ENCODE peak calls at places on chromosomes 16 and 17, in six cellular contexts. X is cardiac muscle cell, I is psoas muscle, P is A549, F is thoracic aorta, Z is stomach. Y is an unnamed sample. For H3K4me1, the result is how much of the 10 kb centered on the place peaks cover.

GRCh38 chr17:907725-908124 is 71.9 kb downstream of the NXN start:
- DNase-seq in X (no peak), I (no peak), P (no peak), F (no peak), Z (no peak), Y (no peak)

GRCh38 chr16:87340198-87340597 is 23.0 kb upstream of the C16orf95 start:
- DNase-seq in X (no peak), I (no peak), P (no peak), F (no peak), Z (no peak), Y (no peak)

GRCh38 chr16:5678371-5678770 is 580.8 kb upstream of the EEF2KMT start:
- DNase-seq in X (peak), I (no peak), P (no peak), F (no peak), Z (no peak), Y (no peak)

GRCh38 chr17:37816951-37817350 is 72.1 kb upstream of the HNF1B start:
- DNase-seq in X (no peak), I (no peak), P (no peak), F (no peak), Z (no peak), Y (no peak)

GRCh38 chr17:45719335-45720071 is 64.6 kb upstream of the CRHR1 start:
- DNase-seq in X (peak), I (no peak), P (peak), F (no peak), Z (no peak), Y (no peak)

GRCh38 chr17:64163468-64163867 is 33.5 kb upstream of the ERN1 start:
- DNase-seq in X (no peak), I (no peak), P (no peak), F (no peak), Z (no peak), Y (no peak)

GRCh38 chr17:11309033-11309432 is 68.0 kb downstream of the SHISA6 start:
- DNase-seq in X (no peak), I (no peak), P (no peak), F (no peak), Z (no peak), Y (no peak)

GRCh38 chr17:3885970-3886369 is 6.9 kb downstream of the CAMKK1 start:
- DNase-seq in X (no peak), I (no peak), P (peak), F (no peak), Z (no peak), Y (no peak)

GRCh38 chr16:59021751-59022150 is 287.6 kb upstream of the GOT2 start:
- DNase-seq in X (no peak), I (no peak), P (peak), F (no peak), Z (no peak), Y (no peak)

GRCh38 chr17:60076811-60077210 is 1.9 kb downstream of the HEATR6 start:
- DNase-seq in X (no peak), I (no peak), P (no peak), F (no peak), Z (no peak), Y (no peak)

GRCh38 chr17:76671912-76672262 is 28.3 kb upstream of the ST6GALNAC1 start:
- DNase-seq in X (no peak), I (no peak), P (no peak), F (no peak), Z (no peak), Y (no peak)

GRCh38 chr16:48503779-48504178 is 106.2 kb downstream of the N4BP1 start:
- DNase-seq in X (no peak), I (peak), P (no peak), F (no peak), Z (no peak), Y (no peak)

GRCh38 chr17:14211778-14212177 is 24.9 kb downstream of the CDRT15 start:
- DNase-seq in X (no peak), I (peak), P (no peak), F (no peak), Z (peak), Y (no peak)

GRCh38 chr17:31307640-31308039 is 6.2 kb downstream of the EVI2B start:
- DNase-seq in X (no peak), I (no peak), P (no peak), F (no peak), Z (no peak), Y (no peak)

GRCh38 chr17:57373071-57373470 is 116.7 kb downstream of the MSI2 start:
- DNase-seq in X (no peak), I (no peak), P (no peak), F (no peak), Z (no peak), Y (no peak)

GRCh38 chr17:1294157-1294717 is 14.8 kb downstream of the TRARG1 start:
- DNase-seq in X (no peak), I (no peak), P (no peak), F (no peak), Z (peak), Y (no peak)

GRCh38 chr17:67059372-67059771 is 15.0 kb downstream of the CACNG1 start:
- DNase-seq in X (no peak), I (no peak), P (no peak), F (no peak), Z (no peak), Y (no peak)

DNA sequence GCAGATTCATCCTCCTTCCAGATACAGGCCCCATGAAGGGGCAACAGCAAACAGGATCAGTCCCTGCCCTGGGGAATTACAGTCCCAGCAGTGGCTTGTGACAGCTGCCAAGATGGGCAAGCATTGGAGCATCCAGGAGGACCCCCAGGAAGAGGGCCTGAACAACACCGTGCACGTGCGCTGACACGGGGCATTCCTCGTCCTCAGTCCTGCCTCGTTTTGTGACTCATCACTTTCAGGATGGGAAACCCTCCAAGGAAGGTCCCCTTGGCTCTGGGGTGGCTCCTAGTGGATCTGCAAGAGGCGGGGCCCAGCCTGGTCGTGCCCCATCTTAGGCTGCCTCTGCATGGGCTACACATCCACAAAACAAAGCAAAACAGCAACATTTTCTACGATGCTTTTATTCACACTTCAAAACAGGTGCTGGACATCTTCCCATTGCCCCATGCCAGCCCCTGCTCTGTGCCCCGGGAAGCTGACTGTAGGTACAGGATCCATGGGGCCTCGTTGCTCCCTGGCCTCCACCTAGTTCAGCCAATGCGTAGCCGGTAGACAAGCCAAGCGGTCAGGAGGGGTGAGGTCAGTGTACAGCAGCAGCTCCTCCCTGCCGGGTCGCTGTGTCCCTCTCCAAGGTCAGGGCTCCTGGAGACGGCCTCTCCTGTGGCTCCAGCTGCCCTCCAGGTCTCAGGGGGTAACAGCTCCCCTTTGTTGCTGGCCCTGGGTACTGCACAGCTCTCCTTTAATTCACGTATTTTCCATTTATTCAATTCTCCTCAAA is 32.3 kb downstream of the ACTG1 start:
- DNase-seq in X (no peak), I (peak), P (no peak), F (no peak), Z (no peak), Y (no peak)
- TF ChIP-seq CTCF in X (peak), I (no peak), P (no peak), F (no peak), Z (no peak), Y (no peak)

DNA sequence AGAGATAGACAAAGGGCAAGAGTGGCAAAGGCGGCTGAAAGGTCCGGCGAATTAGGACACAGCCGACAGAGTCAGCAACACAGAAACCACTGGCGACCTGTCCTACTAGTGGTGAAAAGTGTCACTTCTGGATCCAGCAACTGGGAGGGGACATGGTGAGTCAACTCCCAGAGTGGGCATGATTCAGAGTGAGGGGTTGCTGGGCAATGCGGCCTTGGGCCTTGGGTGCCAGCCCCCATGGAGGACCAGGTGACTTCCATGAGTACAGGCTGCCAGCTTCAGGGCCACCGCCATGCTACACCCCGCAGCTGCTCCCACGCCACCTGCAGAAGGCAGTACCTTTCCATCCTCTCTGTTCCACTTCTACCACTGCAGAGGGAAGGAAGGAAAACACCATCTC is 110.6 kb downstream of the ZFHX3 start:
- DNase-seq in X (no peak), I (no peak), P (peak), F (no peak), Z (no peak), Y (no peak)
- H3K4me1 ChIP-seq in X (under half), I (half or more), P (under half), F (under half), Z (under half), Y (half or more)

DNA sequence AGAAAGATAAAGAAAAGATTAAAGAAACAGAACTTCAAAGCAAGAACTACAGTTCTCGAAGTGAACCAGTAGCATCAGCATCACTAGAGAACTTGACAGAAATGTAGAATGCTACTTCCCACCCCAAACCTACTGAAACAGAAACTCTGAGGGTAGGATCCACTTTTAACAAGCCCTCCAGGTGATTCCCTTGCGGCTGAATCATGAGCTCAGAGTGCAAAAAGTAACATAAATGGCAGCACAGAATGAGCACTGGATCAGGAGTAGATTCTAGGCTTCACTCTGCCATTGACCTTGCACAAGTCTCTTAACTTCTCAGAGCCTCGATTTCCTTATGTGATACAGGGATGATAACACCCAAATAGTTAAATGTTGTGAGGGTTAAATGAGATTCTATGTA is 5.8 kb downstream of the TOM1L2 start:
- DNase-seq in X (no peak), I (no peak), P (no peak), F (no peak), Z (no peak), Y (no peak)
- H3K4me3 ChIP-seq in X (no peak), I (no peak), P (no peak), F (no peak), Z (no peak), Y (no peak)

GRCh38 chr16:67284699-67285646 is 5.6 kb downstream of the PLEKHG4 start:
- DNase-seq in X (peak), I (peak), P (peak), F (no peak), Z (peak), Y (peak)

GRCh38 chr16:67281536-67282446 is 2.5 kb downstream of the PLEKHG4 start:
- DNase-seq in X (no peak), I (peak), P (no peak), F (no peak), Z (no peak), Y (no peak)

GRCh38 chr16:67282447-67282805 is 3.1 kb downstream of the PLEKHG4 start:
- DNase-seq in X (no peak), I (no peak), P (no peak), F (no peak), Z (no peak), Y (no peak)

GRCh38 chr16:67283826-67284555 is 4.7 kb downstream of the PLEKHG4 start:
- DNase-seq in X (no peak), I (no peak), P (no peak), F (no peak), Z (no peak), Y (no peak)

DNA sequence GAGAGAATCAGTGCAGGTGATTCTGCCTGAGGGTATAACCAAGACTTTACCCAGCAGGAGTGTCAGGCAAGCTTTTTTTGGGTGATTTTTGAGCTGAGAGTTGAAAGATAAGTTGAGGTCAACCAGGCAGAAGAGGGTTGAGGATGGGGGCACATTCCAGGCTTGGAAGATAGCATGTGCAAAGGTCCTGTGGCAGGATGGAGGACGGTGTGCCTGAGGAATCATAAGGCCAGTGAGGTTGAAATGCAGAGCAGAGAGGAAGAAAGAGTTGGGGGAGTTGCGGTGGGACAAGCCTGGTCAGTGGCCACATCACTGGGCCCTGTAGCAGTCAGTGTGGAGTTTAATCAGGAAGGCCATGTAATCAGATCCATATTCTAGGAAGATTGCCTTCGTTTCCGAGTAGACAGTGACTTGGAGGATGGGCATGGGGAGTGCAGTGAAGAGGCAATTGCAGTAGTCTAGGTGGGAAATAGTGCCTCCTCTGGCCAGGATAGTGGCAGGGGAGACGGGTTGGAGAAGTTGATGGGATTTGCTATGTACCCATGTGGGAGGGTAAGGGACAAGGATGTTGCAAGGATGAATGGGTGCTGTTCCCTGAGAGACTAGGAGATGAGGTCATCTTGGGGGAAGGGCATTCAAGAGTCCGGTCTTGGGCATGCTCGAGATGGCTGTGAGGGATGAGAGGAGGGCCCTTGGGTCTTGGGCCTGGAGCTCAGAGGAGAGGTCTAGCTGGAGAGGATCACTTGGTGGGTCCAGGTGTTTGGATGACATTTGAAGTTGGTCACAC is 3.9 kb downstream of the PLEKHG4 start:
- DNase-seq in X (no peak), I (no peak), P (no peak), F (no peak), Z (no peak), Y (no peak)
- TF ChIP-seq CTCF in X (no peak), I (no peak), P (no peak), F (no peak), Z (no peak), Y (no peak)

DNA sequence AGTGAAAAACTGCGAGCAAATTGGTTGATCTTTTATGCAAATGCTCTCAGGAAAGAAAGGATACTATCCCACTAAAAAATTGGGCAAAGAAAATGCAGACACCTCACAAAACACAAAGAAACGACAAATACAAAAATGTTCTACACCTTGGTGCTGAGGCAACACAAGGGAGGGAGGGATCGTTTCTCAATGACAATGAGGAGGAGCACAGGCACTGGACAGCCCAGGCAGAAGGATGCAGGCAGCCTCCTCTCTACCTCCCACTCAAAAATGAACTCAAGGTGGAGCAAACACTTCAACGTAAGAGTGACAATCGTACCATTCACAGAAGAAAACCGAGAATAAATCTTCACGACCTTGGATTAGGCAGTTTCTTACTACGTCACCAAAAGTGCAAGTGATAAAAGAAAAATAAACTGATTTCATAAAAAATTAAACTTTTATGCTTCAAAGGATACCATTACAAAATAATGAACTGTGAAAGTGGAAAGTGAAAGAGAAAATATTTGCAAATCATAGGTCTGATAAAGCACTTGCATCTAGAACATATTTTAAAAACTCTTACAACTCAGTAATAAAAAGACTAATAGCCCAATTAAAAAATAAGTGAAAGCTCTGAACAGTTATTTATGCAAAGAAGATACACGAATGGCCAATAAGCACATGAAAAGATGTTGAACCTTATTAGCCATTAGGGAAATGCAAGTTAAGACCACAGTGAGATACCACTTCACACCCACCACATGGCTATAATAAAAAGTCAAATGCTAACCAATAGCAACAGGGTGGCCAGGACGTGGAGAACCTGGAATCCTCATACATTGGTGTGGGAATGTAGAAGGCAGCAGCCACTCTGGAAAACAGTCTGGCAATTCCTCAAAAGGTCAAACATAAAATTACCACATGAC is 80.8 kb upstream of the TRAP1 start:
- DNase-seq in X (no peak), I (no peak), P (no peak), F (no peak), Z (no peak), Y (no peak)
- H3K4me1 ChIP-seq in X (under half), I (half or more), P (under half), F (under half), Z (under half), Y (under half)

DNA sequence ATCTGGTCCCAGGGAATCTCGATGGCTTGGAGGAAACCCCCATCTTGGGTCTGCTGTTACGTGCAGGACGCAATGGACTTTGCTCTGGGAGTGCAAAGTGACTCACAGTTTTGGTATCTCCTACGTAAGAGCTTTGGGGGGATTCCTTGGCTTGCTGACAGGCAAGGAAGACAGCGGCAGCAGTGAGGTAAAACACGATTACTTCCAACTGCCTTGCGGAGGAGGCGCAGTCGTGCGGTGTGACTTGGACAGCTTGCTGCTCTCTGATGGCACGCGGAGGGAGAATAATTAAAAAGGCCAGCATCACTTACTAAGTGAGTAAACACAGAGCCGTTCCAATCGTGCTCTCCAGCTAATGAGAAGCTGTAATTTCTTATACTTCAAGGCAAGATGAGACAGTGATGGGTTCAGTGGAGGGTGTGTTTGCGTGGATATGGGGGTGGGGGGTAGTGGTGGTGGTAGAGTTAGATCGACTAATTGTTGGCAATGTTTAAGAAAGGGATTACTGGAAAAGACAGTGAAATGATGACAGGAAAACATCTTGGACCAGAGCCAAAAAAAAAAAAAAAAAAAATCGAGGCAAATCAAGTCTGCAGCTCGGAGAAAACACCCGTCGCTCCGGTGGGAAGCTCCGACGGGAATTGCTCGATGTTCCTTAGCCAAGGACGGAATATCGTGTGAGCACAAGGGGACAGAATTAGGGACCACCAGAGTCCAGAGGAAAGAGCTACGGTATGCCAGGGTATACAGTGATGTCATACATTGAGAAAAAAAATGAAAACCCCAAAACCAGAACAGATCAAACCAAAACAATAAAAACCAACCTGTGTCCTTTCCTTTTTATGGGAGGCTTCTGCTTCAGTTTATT is 184.9 kb upstream of the ZFHX3 start:
- DNase-seq in X (no peak), I (no peak), P (peak), F (no peak), Z (no peak), Y (peak)
- H3K4me3 ChIP-seq in X (no peak), I (peak), P (peak), F (peak), Z (peak), Y (peak)